ENCODE peak calls at places on chromosomes 4 and X, in seven cellular contexts. One of them, this sample, is unnamed.

GRCh38 chrX:45762699-45763647 is 562.3 kb upstream of the DIPK2B start:
- DNase-seq in left ventricle myocardium inferior: no peak
- DNase-seq in foreskin keratinocyte: no peak
- DNase-seq in fibroblast of lung: no peak
- DNase-seq in HepG2: no peak
- DNase-seq in tibial nerve: no peak
- DNase-seq in IMR-90: no peak
- DNase-seq in this sample: no peak

GRCh38 chr4:137226900-137227299 is 305.4 kb downstream of the PCDH18 start:
- DNase-seq in tibial nerve: no peak
- DNase-seq in left ventricle myocardium inferior: no peak
- DNase-seq in IMR-90: peak; percentile 16
- DNase-seq in fibroblast of lung: peak; percentile 22
- DNase-seq in HepG2: no peak
- DNase-seq in foreskin keratinocyte: no peak
- DNase-seq in this sample: no peak

GRCh38 chr4:108874806-108875205 is 112.0 kb upstream of the ETNPPL start:
- DNase-seq in tibial nerve: no peak
- DNase-seq in IMR-90: no peak
- DNase-seq in HepG2: no peak
- DNase-seq in left ventricle myocardium inferior: no peak
- DNase-seq in foreskin keratinocyte: no peak
- DNase-seq in fibroblast of lung: no peak
- DNase-seq in this sample: no peak

GRCh38 chr4:147994491-147995385 is 262.9 kb downstream of the ARHGAP10 start:
- DNase-seq in IMR-90: peak; percentile 34
- DNase-seq in foreskin keratinocyte: no peak
- DNase-seq in HepG2: no peak
- DNase-seq in fibroblast of lung: no peak
- DNase-seq in left ventricle myocardium inferior: no peak
- DNase-seq in tibial nerve: no peak
- DNase-seq in this sample: no peak

GRCh38 chrX:120302434-120302833 is 8.8 kb downstream of the TMEM255A start:
- DNase-seq in foreskin keratinocyte: no peak
- DNase-seq in IMR-90: no peak
- DNase-seq in tibial nerve: no peak
- DNase-seq in HepG2: no peak
- DNase-seq in left ventricle myocardium inferior: no peak
- DNase-seq in fibroblast of lung: no peak
- DNase-seq in this sample: no peak

GRCh38 chrX:140944710-140945109 is 57.7 kb upstream of the SPANXB1 start:
- DNase-seq in foreskin keratinocyte: no peak
- DNase-seq in tibial nerve: no peak
- DNase-seq in left ventricle myocardium inferior: no peak
- DNase-seq in HepG2: no peak
- DNase-seq in fibroblast of lung: no peak
- DNase-seq in IMR-90: no peak
- DNase-seq in this sample: no peak

GRCh38 chr4:188372856-188373255 is 233.6 kb downstream of the TRIML1 start:
- DNase-seq in fibroblast of lung: peak; percentile 18
- DNase-seq in tibial nerve: no peak
- DNase-seq in HepG2: peak; percentile 25
- DNase-seq in left ventricle myocardium inferior: no peak
- DNase-seq in foreskin keratinocyte: no peak
- DNase-seq in IMR-90: peak; percentile 47
- DNase-seq in this sample: no peak

GRCh38 chr4:145755802-145756201 is 75.9 kb downstream of the C4orf51 start:
- DNase-seq in IMR-90: peak; percentile 21
- DNase-seq in HepG2: no peak
- DNase-seq in tibial nerve: no peak
- DNase-seq in left ventricle myocardium inferior: no peak
- DNase-seq in foreskin keratinocyte: no peak
- DNase-seq in fibroblast of lung: peak; percentile 4
- DNase-seq in this sample: no peak

GRCh38 chr4:155759372-155760252 is 791 bp downstream of the GUCY1B1 start:
- DNase-seq in IMR-90: peak; percentile 16
- DNase-seq in fibroblast of lung: peak; percentile 61
- DNase-seq in tibial nerve: peak; percentile 13
- DNase-seq in HepG2: no peak
- DNase-seq in foreskin keratinocyte: no peak
- DNase-seq in left ventricle myocardium inferior: peak; percentile 86
- DNase-seq in this sample: peak; percentile 60

GRCh38 chr4:155761047-155761446 is 2.2 kb downstream of the GUCY1B1 start:
- DNase-seq in HepG2: no peak
- DNase-seq in fibroblast of lung: no peak
- DNase-seq in foreskin keratinocyte: no peak
- DNase-seq in tibial nerve: no peak
- DNase-seq in IMR-90: no peak
- DNase-seq in left ventricle myocardium inferior: no peak
- DNase-seq in this sample: no peak

GRCh38 chr4:155757745-155758265 is 1.0 kb upstream of the GUCY1B1 start:
- DNase-seq in HepG2: no peak
- DNase-seq in foreskin keratinocyte: no peak
- DNase-seq in fibroblast of lung: no peak
- DNase-seq in IMR-90: no peak
- DNase-seq in tibial nerve: no peak
- DNase-seq in left ventricle myocardium inferior: no peak
- DNase-seq in this sample: no peak

GRCh38 chr4:155761916-155762315 is 3.1 kb downstream of the GUCY1B1 start:
- DNase-seq in tibial nerve: no peak
- DNase-seq in left ventricle myocardium inferior: no peak
- DNase-seq in IMR-90: no peak
- DNase-seq in foreskin keratinocyte: no peak
- DNase-seq in HepG2: no peak
- DNase-seq in fibroblast of lung: no peak
- DNase-seq in this sample: no peak

DNA sequence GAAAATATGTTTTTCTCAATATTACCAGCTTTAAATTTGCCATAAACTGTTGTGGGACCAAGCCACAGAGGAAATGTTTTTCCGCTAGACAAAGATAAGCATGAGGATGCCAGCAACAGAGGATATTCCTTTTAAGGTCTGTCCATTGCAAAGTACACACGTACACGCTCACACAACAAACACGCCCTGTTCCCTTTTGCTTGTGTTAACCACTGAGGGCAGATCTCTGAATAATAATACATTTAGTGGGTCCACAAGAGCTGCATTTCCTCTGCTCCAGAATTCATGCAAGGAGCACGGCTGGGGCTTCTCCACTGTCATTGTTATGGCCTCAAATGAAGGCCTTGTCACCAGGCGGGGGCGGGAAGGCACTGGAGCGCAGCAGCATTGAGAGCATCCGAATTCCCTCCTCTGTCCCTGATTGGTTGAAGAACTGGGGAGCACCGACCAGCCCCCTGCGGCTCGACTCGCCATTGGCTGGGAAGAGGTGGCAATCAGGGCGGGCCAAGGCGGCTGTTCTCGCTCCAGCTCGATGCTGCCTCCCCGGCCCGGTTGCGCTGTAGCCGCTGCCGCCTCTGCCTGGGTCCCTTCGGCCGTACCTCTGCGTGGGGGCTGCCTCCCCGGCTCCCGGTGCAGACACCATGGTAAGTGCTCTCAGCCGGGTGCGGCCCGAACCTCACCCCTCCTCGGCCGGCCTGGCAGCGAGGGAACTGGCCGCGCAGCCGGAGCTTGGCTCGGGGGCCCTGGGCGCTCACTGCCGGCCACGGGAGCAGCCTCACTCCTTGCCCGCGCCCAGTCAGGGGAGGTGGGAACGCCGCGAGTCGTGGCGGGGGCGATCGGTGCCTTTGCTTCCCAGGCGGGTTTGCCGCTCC is at the start of gene GUCY1B1:
- DNase-seq in IMR-90: peak; percentile 94
- DNase-seq in left ventricle myocardium inferior: peak; percentile 97
- DNase-seq in foreskin keratinocyte: no peak
- DNase-seq in tibial nerve: peak; percentile 78
- DNase-seq in HepG2: no peak
- DNase-seq in fibroblast of lung: peak; percentile 95
- DNase-seq in this sample: peak; percentile 95
- TF ChIP-seq CTCF in IMR-90: peak; percentile 52
- TF ChIP-seq CTCF in left ventricle myocardium inferior: peak; percentile 67
- TF ChIP-seq CTCF in foreskin keratinocyte: peak; percentile 43
- TF ChIP-seq CTCF in tibial nerve: peak; percentile 67
- TF ChIP-seq CTCF in HepG2: no peak
- TF ChIP-seq CTCF in fibroblast of lung: peak; percentile 42
- TF ChIP-seq CTCF in this sample: peak; percentile 62

GRCh38 chr4:1174941-1175634 is 2.7 kb upstream of the SPON2 start:
- DNase-seq in fibroblast of lung: no peak
- DNase-seq in tibial nerve: no peak
- DNase-seq in left ventricle myocardium inferior: no peak
- DNase-seq in HepG2: no peak
- DNase-seq in IMR-90: no peak
- DNase-seq in foreskin keratinocyte: no peak
- DNase-seq in this sample: peak; percentile 56
- H3K4me1 ChIP-seq in fibroblast of lung: peaks cover 10% of the 10 kb centered on the region
- H3K4me1 ChIP-seq in tibial nerve: no peaks in the 10 kb centered on the region
- H3K4me1 ChIP-seq in left ventricle myocardium inferior: peaks cover 66% of the 10 kb centered on the region
- H3K4me1 ChIP-seq in HepG2: peaks cover 64% of the 10 kb centered on the region
- H3K4me1 ChIP-seq in IMR-90: peaks cover 23% of the 10 kb centered on the region
- H3K4me1 ChIP-seq in foreskin keratinocyte: peaks cover 6% of the 10 kb centered on the region
- H3K4me1 ChIP-seq in this sample: peaks cover 57% of the 10 kb centered on the region

GRCh38 chrX:47215291-47215900 is 3.1 kb upstream of the CDK16 start:
- DNase-seq in tibial nerve: no peak
- DNase-seq in HepG2: no peak
- DNase-seq in foreskin keratinocyte: no peak
- DNase-seq in fibroblast of lung: no peak
- DNase-seq in left ventricle myocardium inferior: no peak
- DNase-seq in IMR-90: no peak
- DNase-seq in this sample: no peak

GRCh38 chrX:47210661-47211425 is 7.6 kb upstream of the CDK16 start:
- DNase-seq in fibroblast of lung: no peak
- DNase-seq in IMR-90: no peak
- DNase-seq in HepG2: no peak
- DNase-seq in left ventricle myocardium inferior: no peak
- DNase-seq in tibial nerve: no peak
- DNase-seq in foreskin keratinocyte: no peak
- DNase-seq in this sample: no peak

GRCh38 chrX:47209508-47210238 is 8.8 kb upstream of the CDK16 start:
- DNase-seq in foreskin keratinocyte: no peak
- DNase-seq in HepG2: no peak
- DNase-seq in IMR-90: no peak
- DNase-seq in left ventricle myocardium inferior: peak; percentile 33
- DNase-seq in fibroblast of lung: no peak
- DNase-seq in tibial nerve: no peak
- DNase-seq in this sample: no peak

GRCh38 chrX:47214435-47215077 is 3.9 kb upstream of the CDK16 start:
- DNase-seq in left ventricle myocardium inferior: no peak
- DNase-seq in HepG2: no peak
- DNase-seq in fibroblast of lung: no peak
- DNase-seq in tibial nerve: no peak
- DNase-seq in foreskin keratinocyte: no peak
- DNase-seq in IMR-90: no peak
- DNase-seq in this sample: no peak

DNA sequence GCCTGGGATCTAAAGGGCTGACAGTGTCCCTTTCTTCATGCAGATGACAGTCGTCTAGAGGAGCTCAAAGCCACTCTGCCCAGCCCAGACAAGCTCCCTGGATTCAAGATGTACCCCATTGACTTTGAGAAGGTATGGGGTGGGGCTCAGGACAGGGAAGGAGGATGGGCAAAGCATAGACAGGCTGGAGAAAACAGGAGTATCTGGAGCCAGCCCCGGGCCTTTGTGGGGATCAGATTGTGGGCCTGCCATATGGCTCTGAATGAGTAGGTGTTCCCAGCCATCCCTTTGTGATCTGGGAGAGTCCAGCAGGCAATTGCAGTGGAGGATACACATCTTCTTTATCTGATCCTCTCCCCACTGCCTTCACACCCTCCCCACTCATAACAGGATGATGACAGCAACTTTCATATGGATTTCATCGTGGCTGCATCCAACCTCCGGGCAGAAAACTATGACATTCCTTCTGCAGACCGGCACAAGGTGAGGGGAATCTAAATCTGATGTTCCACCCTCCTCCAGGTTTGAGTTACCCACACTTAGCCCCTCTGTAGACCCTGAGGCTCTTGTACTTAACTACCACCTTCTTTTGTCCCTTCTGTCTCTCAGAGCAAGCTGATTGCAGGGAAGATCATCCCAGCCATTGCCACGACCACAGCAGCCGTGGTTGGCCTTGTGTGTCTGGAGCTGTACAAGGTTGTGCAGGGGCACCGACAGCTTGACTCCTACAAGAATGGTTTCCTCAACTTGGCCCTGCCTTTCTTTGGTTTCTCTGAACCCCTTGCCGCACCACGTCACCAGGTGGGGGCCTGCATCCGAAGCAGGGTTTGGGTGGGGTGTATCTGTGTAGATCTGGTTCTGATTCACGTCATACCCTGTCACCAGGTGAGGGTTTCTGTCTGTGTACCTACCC is 5.8 kb upstream of the CDK16 start:
- DNase-seq in IMR-90: no peak
- DNase-seq in tibial nerve: no peak
- DNase-seq in HepG2: no peak
- DNase-seq in foreskin keratinocyte: no peak
- DNase-seq in fibroblast of lung: no peak
- DNase-seq in left ventricle myocardium inferior: no peak
- DNase-seq in this sample: no peak
- TF ChIP-seq CTCF in IMR-90: no peak
- TF ChIP-seq CTCF in tibial nerve: no peak
- TF ChIP-seq CTCF in HepG2: no peak
- TF ChIP-seq CTCF in foreskin keratinocyte: no peak
- TF ChIP-seq CTCF in fibroblast of lung: no peak
- TF ChIP-seq CTCF in left ventricle myocardium inferior: no peak
- TF ChIP-seq CTCF in this sample: no peak

GRCh38 chr4:169158860-169159259 is 111.9 kb downstream of the SH3RF1 start:
- DNase-seq in foreskin keratinocyte: no peak
- DNase-seq in HepG2: no peak
- DNase-seq in IMR-90: no peak
- DNase-seq in tibial nerve: no peak
- DNase-seq in left ventricle myocardium inferior: no peak
- DNase-seq in fibroblast of lung: no peak
- DNase-seq in this sample: no peak

GRCh38 chr4:169156392-169156791 is 114.4 kb downstream of the SH3RF1 start:
- DNase-seq in HepG2: no peak
- DNase-seq in tibial nerve: no peak
- DNase-seq in foreskin keratinocyte: no peak
- DNase-seq in left ventricle myocardium inferior: no peak
- DNase-seq in fibroblast of lung: no peak
- DNase-seq in IMR-90: no peak
- DNase-seq in this sample: no peak

GRCh38 chr4:169160825-169161224 is 109.9 kb downstream of the SH3RF1 start:
- DNase-seq in HepG2: no peak
- DNase-seq in tibial nerve: no peak
- DNase-seq in foreskin keratinocyte: no peak
- DNase-seq in left ventricle myocardium inferior: no peak
- DNase-seq in IMR-90: no peak
- DNase-seq in fibroblast of lung: peak; percentile 47
- DNase-seq in this sample: no peak

GRCh38 chr4:169158046-169158445 is 112.7 kb downstream of the SH3RF1 start:
- DNase-seq in foreskin keratinocyte: no peak
- DNase-seq in fibroblast of lung: no peak
- DNase-seq in left ventricle myocardium inferior: no peak
- DNase-seq in IMR-90: no peak
- DNase-seq in tibial nerve: no peak
- DNase-seq in HepG2: no peak
- DNase-seq in this sample: no peak

DNA sequence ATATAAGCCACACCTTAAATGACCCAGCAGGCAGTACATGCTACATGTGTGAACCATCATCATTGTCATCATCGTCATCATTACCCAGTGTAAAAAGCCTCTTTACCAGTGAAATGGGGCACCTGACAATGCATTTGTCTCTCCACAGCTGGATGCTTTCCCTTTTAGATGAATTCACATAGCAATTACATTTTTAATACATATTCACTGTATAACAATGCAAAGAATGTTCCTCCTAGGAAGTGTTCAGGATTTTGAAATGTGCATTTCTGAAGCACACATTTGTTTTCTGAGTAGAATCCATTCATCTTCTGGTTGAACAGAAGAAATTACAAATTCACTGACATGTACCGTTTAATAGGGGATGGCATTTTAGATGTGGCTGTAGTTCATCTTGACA is 111.1 kb downstream of the SH3RF1 start:
- DNase-seq in IMR-90: peak; percentile 76
- DNase-seq in left ventricle myocardium inferior: no peak
- DNase-seq in foreskin keratinocyte: peak; percentile 49
- DNase-seq in tibial nerve: no peak
- DNase-seq in fibroblast of lung: peak; percentile 71
- DNase-seq in HepG2: no peak
- DNase-seq in this sample: no peak
- H3K4me1 ChIP-seq in IMR-90: peaks cover 23% of the 10 kb centered on the region
- H3K4me1 ChIP-seq in left ventricle myocardium inferior: peaks cover 16% of the 10 kb centered on the region
- H3K4me1 ChIP-seq in foreskin keratinocyte: peaks cover 31% of the 10 kb centered on the region
- H3K4me1 ChIP-seq in tibial nerve: no peaks in the 10 kb centered on the region
- H3K4me1 ChIP-seq in fibroblast of lung: peaks cover 8% of the 10 kb centered on the region
- H3K4me1 ChIP-seq in HepG2: no peaks in the 10 kb centered on the region
- H3K4me1 ChIP-seq in this sample: no peaks in the 10 kb centered on the region

This sample was measured in right atrium auricular region.